ENCODE peak calls at places on chromosomes 6 and 20, in eight cellular contexts. Z is activated CD4-positive, alpha-beta T cell treated with anti-CD3 and anti-CD28 coated beads for 24 hours; W is renal cortical epithelial cell; U is NAMALWA; B is endodermal cell; S is BE2C; D is GM12865; K is iPS-NIHi11. M is an unnamed sample.

GRCh38 chr6:4853782-4854511 is 77.7 kb downstream of the CDYL start:
- DNase-seq in Z (no peak), W (no peak), U (no peak), B (no peak), S (no peak), D (peak), K (no peak), M (no peak)

GRCh38 chr6:71250050-71250689 is 38.4 kb upstream of the OGFRL1 start:
- DNase-seq in Z (no peak), W (peak), U (peak), B (no peak), S (no peak), D (no peak), K (no peak), M (no peak)

GRCh38 chr20:57474816-57475215 is 50.1 kb downstream of the CTCFL start:
- DNase-seq in Z (no peak), W (no peak), U (peak), B (peak), S (no peak), D (no peak), K (no peak), M (no peak)

GRCh38 chr20:25000268-25000801 is 7.8 kb upstream of the APMAP start:
- DNase-seq in Z (no peak), W (peak), U (no peak), B (peak), S (peak), D (no peak), K (no peak), M (no peak)

GRCh38 chr6:75531174-75531573 is 37.6 kb upstream of the FILIP1 start:
- DNase-seq in Z (no peak), W (no peak), U (no peak), B (no peak), S (no peak), D (no peak), K (no peak), M (no peak)

GRCh38 chr6:132614554-132614953 is 9.5 kb downstream of the TAAR2 start:
- DNase-seq in Z (no peak), W (no peak), U (no peak), B (no peak), S (no peak), D (peak), K (no peak), M (no peak)

GRCh38 chr6:37648465-37649330 is 49.0 kb downstream of the MDGA1 start:
- DNase-seq in Z (no peak), W (no peak), U (no peak), B (peak), S (no peak), D (no peak), K (peak), M (peak)

GRCh38 chr20:22213271-22213670 is 371.1 kb downstream of the FOXA2 start:
- DNase-seq in Z (no peak), W (no peak), U (no peak), B (no peak), S (no peak), D (no peak), K (no peak), M (no peak)

GRCh38 chr20:61251529-61252393 is at the start of gene CDH4:
- DNase-seq in Z (no peak), W (no peak), U (no peak), B (peak), S (no peak), D (no peak), K (peak), M (no peak)

GRCh38 chr20:4341804-4342560 is 326.6 kb upstream of the RNF24 start:
- DNase-seq in Z (no peak), W (peak), U (no peak), B (no peak), S (no peak), D (no peak), K (no peak), M (no peak)

GRCh38 chr6:149961728-149962425 is 1.9 kb upstream of the ULBP1 start:
- DNase-seq in Z (no peak), W (peak), U (peak), B (peak), S (peak), D (peak), K (peak), M (no peak)

GRCh38 chr6:145148392-145149175 is 586.7 kb downstream of the EPM2A start:
- DNase-seq in Z (no peak), W (peak), U (no peak), B (no peak), S (peak), D (peak), K (peak), M (no peak)

GRCh38 chr20:9789136-9789535 is 49.7 kb downstream of the PAK5 start:
- DNase-seq in Z (no peak), W (no peak), U (no peak), B (no peak), S (no peak), D (no peak), K (no peak), M (no peak)

GRCh38 chr20:52923123-52923543 is 49.0 kb upstream of the TSHZ2 start:
- DNase-seq in Z (no peak), W (peak), U (no peak), B (peak), S (no peak), D (peak), K (no peak), M (no peak)

GRCh38 chr6:159099311-159099710 is 54.5 kb upstream of the TAGAP start:
- DNase-seq in Z (no peak), W (no peak), U (peak), B (peak), S (no peak), D (no peak), K (no peak), M (no peak)

GRCh38 chr20:36085686-36086267 is 68.8 kb upstream of the EPB41L1 start:
- DNase-seq in Z (no peak), W (peak), U (no peak), B (peak), S (no peak), D (no peak), K (no peak), M (no peak)

GRCh38 chr20:11195169-11195568 is 521.4 kb upstream of the JAG1 start:
- DNase-seq in Z (no peak), W (peak), U (no peak), B (no peak), S (no peak), D (no peak), K (no peak), M (no peak)